ENCODE peak calls at places on chromosomes 13 and 19, in five cellular contexts. One of them, this sample, is unnamed.
A peak's percentile ranks its signal among the peaks of the same experiment; 100 is the strongest.

GRCh38 chr13:23867027-23867491 is 22.1 kb downstream of the MIPEP start:
- DNase-seq in COR-L47: no peak
- DNase-seq in GM04503: no peak
- DNase-seq in non-pigmented ciliary epithelial cell: peak; percentile 64
- DNase-seq in nephron progenitor cell: no peak
- DNase-seq in this sample: no peak

GRCh38 chr13:32202268-32202667 is 112.9 kb downstream of the ZAR1L start:
- DNase-seq in nephron progenitor cell: no peak
- DNase-seq in GM04503: no peak
- DNase-seq in non-pigmented ciliary epithelial cell: no peak
- DNase-seq in COR-L47: no peak
- DNase-seq in this sample: no peak

GRCh38 chr19:41699231-41699967 is 9.0 kb upstream of the CEACAM5 start:
- DNase-seq in nephron progenitor cell: no peak
- DNase-seq in non-pigmented ciliary epithelial cell: no peak
- DNase-seq in COR-L47: no peak
- DNase-seq in GM04503: no peak
- DNase-seq in this sample: no peak

GRCh38 chr19:28609091-28609755 is 603.7 kb downstream of the UQCRFS1 start:
- DNase-seq in GM04503: no peak
- DNase-seq in non-pigmented ciliary epithelial cell: no peak
- DNase-seq in COR-L47: no peak
- DNase-seq in nephron progenitor cell: no peak
- DNase-seq in this sample: no peak

GRCh38 chr13:28434934-28435333 is 60.0 kb downstream of the FLT1 start:
- DNase-seq in nephron progenitor cell: no peak
- DNase-seq in COR-L47: no peak
- DNase-seq in GM04503: no peak
- DNase-seq in non-pigmented ciliary epithelial cell: no peak
- DNase-seq in this sample: no peak

GRCh38 chr19:34577531-34578101 is 96.1 kb downstream of the WTIP start:
- DNase-seq in GM04503: no peak
- DNase-seq in non-pigmented ciliary epithelial cell: no peak
- DNase-seq in nephron progenitor cell: no peak
- DNase-seq in COR-L47: no peak
- DNase-seq in this sample: no peak

GRCh38 chr19:10292206-10292788 is 2.5 kb downstream of the ICAM5 start:
- DNase-seq in nephron progenitor cell: peak; percentile 92
- DNase-seq in COR-L47: no peak
- DNase-seq in non-pigmented ciliary epithelial cell: no peak
- DNase-seq in GM04503: no peak
- DNase-seq in this sample: no peak

GRCh38 chr19:29454109-29454508 is 71.7 kb upstream of the VSTM2B start:
- DNase-seq in nephron progenitor cell: no peak
- DNase-seq in GM04503: no peak
- DNase-seq in non-pigmented ciliary epithelial cell: no peak
- DNase-seq in COR-L47: no peak
- DNase-seq in this sample: no peak

GRCh38 chr13:38863536-38863935 is 127.1 kb downstream of the STOML3 start:
- DNase-seq in GM04503: no peak
- DNase-seq in COR-L47: no peak
- DNase-seq in nephron progenitor cell: no peak
- DNase-seq in non-pigmented ciliary epithelial cell: no peak
- DNase-seq in this sample: no peak

GRCh38 chr13:35804901-35805300 is 326.3 kb downstream of the DCLK1 start:
- DNase-seq in GM04503: no peak
- DNase-seq in non-pigmented ciliary epithelial cell: no peak
- DNase-seq in nephron progenitor cell: no peak
- DNase-seq in COR-L47: no peak
- DNase-seq in this sample: no peak

GRCh38 chr19:31127132-31127967 is 221.9 kb downstream of the TSHZ3 start:
- DNase-seq in GM04503: peak; percentile 91
- DNase-seq in nephron progenitor cell: no peak
- DNase-seq in non-pigmented ciliary epithelial cell: peak; percentile 94
- DNase-seq in COR-L47: no peak
- DNase-seq in this sample: no peak

GRCh38 chr19:19297759-19298158 is 22.6 kb downstream of the SUGP1 start:
- DNase-seq in nephron progenitor cell: no peak
- DNase-seq in COR-L47: no peak
- DNase-seq in non-pigmented ciliary epithelial cell: no peak
- DNase-seq in GM04503: no peak
- DNase-seq in this sample: no peak

GRCh38 chr13:30843548-30843947 is 62.5 kb upstream of the MEDAG start:
- DNase-seq in non-pigmented ciliary epithelial cell: no peak
- DNase-seq in GM04503: no peak
- DNase-seq in COR-L47: no peak
- DNase-seq in nephron progenitor cell: no peak
- DNase-seq in this sample: no peak

GRCh38 chr13:89066868-89067466 is 1395.8 kb downstream of the SLITRK5 start:
- DNase-seq in nephron progenitor cell: peak; percentile 37
- DNase-seq in COR-L47: peak; percentile 50
- DNase-seq in non-pigmented ciliary epithelial cell: peak; percentile 17
- DNase-seq in GM04503: no peak
- DNase-seq in this sample: no peak

GRCh38 chr19:3606174-3606689 is 443 bp downstream of the TBXA2R start:
- DNase-seq in COR-L47: peak; percentile 85
- DNase-seq in nephron progenitor cell: no peak
- DNase-seq in non-pigmented ciliary epithelial cell: no peak
- DNase-seq in GM04503: no peak
- DNase-seq in this sample: no peak

GRCh38 chr13:101140087-101140770 is 276.1 kb downstream of the NALCN start:
- DNase-seq in COR-L47: no peak
- DNase-seq in GM04503: no peak
- DNase-seq in nephron progenitor cell: no peak
- DNase-seq in non-pigmented ciliary epithelial cell: no peak
- DNase-seq in this sample: no peak

GRCh38 chr19:15252398-15253018 is 20.3 kb upstream of the EPHX3 start:
- DNase-seq in COR-L47: no peak
- DNase-seq in GM04503: peak; percentile 49
- DNase-seq in nephron progenitor cell: peak; percentile 44
- DNase-seq in non-pigmented ciliary epithelial cell: no peak
- DNase-seq in this sample: peak; percentile 17

GRCh38 chr13:21405309-21405708 is 53.8 kb downstream of the ZDHHC20 start:
- DNase-seq in COR-L47: no peak
- DNase-seq in nephron progenitor cell: no peak
- DNase-seq in non-pigmented ciliary epithelial cell: no peak
- DNase-seq in GM04503: no peak
- DNase-seq in this sample: no peak

GRCh38 chr19:41325947-41326706 is 16.2 kb downstream of the CCDC97 start:
- DNase-seq in GM04503: no peak
- DNase-seq in COR-L47: no peak
- DNase-seq in non-pigmented ciliary epithelial cell: peak; percentile 68
- DNase-seq in nephron progenitor cell: peak; percentile 50
- DNase-seq in this sample: no peak

GRCh38 chr13:59906413-59907027 is 257.2 kb downstream of the DIAPH3 start:
- DNase-seq in GM04503: no peak
- DNase-seq in COR-L47: peak; percentile 21
- DNase-seq in non-pigmented ciliary epithelial cell: peak; percentile 22
- DNase-seq in nephron progenitor cell: peak; percentile 4
- DNase-seq in this sample: no peak

GRCh38 chr13:75357576-75358295 is 124.2 kb downstream of the TBC1D4 start:
- DNase-seq in COR-L47: peak; percentile 40
- DNase-seq in non-pigmented ciliary epithelial cell: no peak
- DNase-seq in GM04503: no peak
- DNase-seq in nephron progenitor cell: peak; percentile 33
- DNase-seq in this sample: no peak

GRCh38 chr19:1237027-1237659 is 662 bp downstream of the CBARP start:
- DNase-seq in COR-L47: no peak
- DNase-seq in non-pigmented ciliary epithelial cell: no peak
- DNase-seq in GM04503: no peak
- DNase-seq in nephron progenitor cell: peak; percentile 45
- DNase-seq in this sample: peak; percentile 52

GRCh38 chr19:33804021-33804799 is 7.5 kb downstream of the KCTD15 start:
- DNase-seq in non-pigmented ciliary epithelial cell: no peak
- DNase-seq in COR-L47: no peak
- DNase-seq in nephron progenitor cell: no peak
- DNase-seq in GM04503: peak; percentile 45
- DNase-seq in this sample: peak; percentile 37

GRCh38 chr13:110628952-110629701 is 13.8 kb downstream of the NAXD start:
- DNase-seq in COR-L47: no peak
- DNase-seq in non-pigmented ciliary epithelial cell: no peak
- DNase-seq in GM04503: no peak
- DNase-seq in nephron progenitor cell: no peak
- DNase-seq in this sample: no peak

GRCh38 chr13:40102854-40103253 is 447.4 kb downstream of the COG6 start:
- DNase-seq in GM04503: no peak
- DNase-seq in COR-L47: no peak
- DNase-seq in non-pigmented ciliary epithelial cell: peak; percentile 89
- DNase-seq in nephron progenitor cell: no peak
- DNase-seq in this sample: no peak

GRCh38 chr13:94710081-94710809 is 2.1 kb downstream of the SOX21 start:
- DNase-seq in GM04503: no peak
- DNase-seq in non-pigmented ciliary epithelial cell: no peak
- DNase-seq in COR-L47: no peak
- DNase-seq in nephron progenitor cell: peak; percentile 8
- DNase-seq in this sample: no peak

GRCh38 chr19:2575734-2576481 is 100.0 kb downstream of the GADD45B start:
- DNase-seq in GM04503: peak; percentile 58
- DNase-seq in nephron progenitor cell: peak; percentile 41
- DNase-seq in non-pigmented ciliary epithelial cell: no peak
- DNase-seq in COR-L47: no peak
- DNase-seq in this sample: no peak

GRCh38 chr13:23618341-23618740 is 48.1 kb downstream of the TNFRSF19 start:
- DNase-seq in nephron progenitor cell: no peak
- DNase-seq in non-pigmented ciliary epithelial cell: peak; percentile 99
- DNase-seq in GM04503: peak; percentile 84
- DNase-seq in COR-L47: no peak
- DNase-seq in this sample: no peak

GRCh38 chr19:48121909-48122371 is 11.3 kb upstream of the PLA2G4C start:
- DNase-seq in COR-L47: no peak
- DNase-seq in non-pigmented ciliary epithelial cell: no peak
- DNase-seq in GM04503: no peak
- DNase-seq in nephron progenitor cell: no peak
- DNase-seq in this sample: no peak

GRCh38 chr13:51034906-51035305 is 76.2 kb downstream of the C13orf42 start:
- DNase-seq in nephron progenitor cell: no peak
- DNase-seq in non-pigmented ciliary epithelial cell: no peak
- DNase-seq in COR-L47: no peak
- DNase-seq in GM04503: no peak
- DNase-seq in this sample: no peak

GRCh38 chr13:92967923-92968322 is 258.7 kb upstream of the GPC6 start:
- DNase-seq in non-pigmented ciliary epithelial cell: no peak
- DNase-seq in nephron progenitor cell: no peak
- DNase-seq in GM04503: no peak
- DNase-seq in COR-L47: peak; percentile 4
- DNase-seq in this sample: no peak

GRCh38 chr19:42109896-42110295 is 22.4 kb downstream of the POU2F2 start:
- DNase-seq in COR-L47: no peak
- DNase-seq in nephron progenitor cell: no peak
- DNase-seq in non-pigmented ciliary epithelial cell: no peak
- DNase-seq in GM04503: no peak
- DNase-seq in this sample: no peak

GRCh38 chr19:389935-390289 is 19.0 kb downstream of the C2CD4C start:
- DNase-seq in nephron progenitor cell: no peak
- DNase-seq in COR-L47: no peak
- DNase-seq in GM04503: no peak
- DNase-seq in non-pigmented ciliary epithelial cell: no peak
- DNase-seq in this sample: no peak

GRCh38 chr19:48466571-48467325 is 2.4 kb upstream of the CYTH2 start:
- DNase-seq in nephron progenitor cell: no peak
- DNase-seq in GM04503: no peak
- DNase-seq in non-pigmented ciliary epithelial cell: no peak
- DNase-seq in COR-L47: no peak
- DNase-seq in this sample: no peak

GRCh38 chr19:50233308-50233910 is 30.0 kb downstream of the MYH14 start:
- DNase-seq in COR-L47: no peak
- DNase-seq in nephron progenitor cell: no peak
- DNase-seq in non-pigmented ciliary epithelial cell: no peak
- DNase-seq in GM04503: no peak
- DNase-seq in this sample: no peak

GRCh38 chr13:61486496-61486895 is 70.8 kb upstream of the PCDH20 start:
- DNase-seq in nephron progenitor cell: no peak
- DNase-seq in GM04503: no peak
- DNase-seq in non-pigmented ciliary epithelial cell: no peak
- DNase-seq in COR-L47: no peak
- DNase-seq in this sample: no peak

GRCh38 chr19:35935911-35936737 is at the start of gene LRFN3:
- DNase-seq in non-pigmented ciliary epithelial cell: no peak
- DNase-seq in COR-L47: peak; percentile 86
- DNase-seq in GM04503: no peak
- DNase-seq in nephron progenitor cell: peak; percentile 80
- DNase-seq in this sample: peak; percentile 73

GRCh38 chr13:48873598-48873997 is 102.1 kb upstream of the FNDC3A start:
- DNase-seq in nephron progenitor cell: no peak
- DNase-seq in COR-L47: no peak
- DNase-seq in GM04503: no peak
- DNase-seq in non-pigmented ciliary epithelial cell: no peak
- DNase-seq in this sample: no peak